ENCODE peak calls at places on chromosomes 7 and 10, in ten cellular contexts. H is aorta, J is Karpas-422, O is fibroblast of lung, Q is ovary, B is OCI-LY7, S is MM.1S, Z is testis, M is SJCRH30, W is astrocyte. F is an unnamed sample.
A peak's percentile ranks its signal among the peaks of the same experiment; 100 is the strongest.

GRCh38 chr7:100895956-100896742 is 461 bp upstream of the ACHE start:
- DNase-seq in H (peak; percentile 81), J (peak; percentile 58), O (no peak), Q (peak; percentile 45), B (no peak), S (no peak), Z (peak; percentile 64), M (peak; percentile 36), W (no peak), F (no peak)

GRCh38 chr10:34088208-34088794 is 726.8 kb downstream of the PARD3 start:
- DNase-seq in H (no peak), J (no peak), O (no peak), Q (no peak), B (no peak), S (no peak), Z (no peak), M (no peak), W (no peak), F (no peak)

GRCh38 chr10:124632064-124632531 is 112.1 kb downstream of the FAM53B start:
- DNase-seq in H (peak; percentile 87), J (peak; percentile 67), O (peak; percentile 63), Q (peak; percentile 68), B (no peak), S (no peak), Z (peak; percentile 82), M (no peak), W (peak; percentile 53), F (no peak)

GRCh38 chr7:99036531-99037175 is 107.3 kb downstream of the SMURF1 start:
- DNase-seq in H (no peak), J (peak; percentile 66), O (peak; percentile 92), Q (no peak), B (peak; percentile 16), S (no peak), Z (peak; percentile 61), M (peak; percentile 33), W (peak; percentile 89), F (no peak)

GRCh38 chr7:954330-955238 is at the start of gene ADAP1:
- DNase-seq in H (peak; percentile 84), J (no peak), O (peak; percentile 55), Q (no peak), B (peak; percentile 52), S (no peak), Z (no peak), M (no peak), W (peak; percentile 30), F (peak; percentile 77)

GRCh38 chr7:94656925-94657731 is 1.2 kb upstream of the SGCE start:
- DNase-seq in H (no peak), J (peak; percentile 83), O (peak; percentile 41), Q (peak; percentile 33), B (peak; percentile 72), S (peak; percentile 37), Z (peak; percentile 22), M (peak; percentile 52), W (peak; percentile 26), F (peak; percentile 56)

GRCh38 chr7:28149291-28150101 is 31.1 kb downstream of the JAZF1 start:
- DNase-seq in H (no peak), J (no peak), O (no peak), Q (no peak), B (no peak), S (no peak), Z (no peak), M (no peak), W (no peak), F (no peak)

GRCh38 chr10:6936931-6937330 is 356.9 kb upstream of the PRKCQ start:
- DNase-seq in H (no peak), J (no peak), O (no peak), Q (no peak), B (no peak), S (no peak), Z (no peak), M (no peak), W (no peak), F (no peak)

GRCh38 chr7:130493275-130493868 is 1.5 kb downstream of the MEST start:
- DNase-seq in H (no peak), J (no peak), O (peak; percentile 40), Q (peak; percentile 23), B (no peak), S (no peak), Z (no peak), M (peak; percentile 60), W (no peak), F (no peak)

GRCh38 chr7:130490888-130491771 is 755 bp upstream of the MEST start:
- DNase-seq in H (peak; percentile 80), J (no peak), O (peak; percentile 50), Q (peak; percentile 67), B (no peak), S (peak; percentile 34), Z (peak; percentile 72), M (peak; percentile 79), W (no peak), F (peak; percentile 36)

GRCh38 chr7:130492519-130493274 is 812 bp downstream of the MEST start:
- DNase-seq in H (peak; percentile 73), J (no peak), O (no peak), Q (no peak), B (no peak), S (no peak), Z (peak; percentile 24), M (peak; percentile 23), W (no peak), F (no peak)

GRCh38 chr7:130491841-130492518 is at the start of gene MEST:
- DNase-seq in H (peak; percentile 76), J (no peak), O (peak; percentile 66), Q (peak; percentile 20), B (no peak), S (no peak), Z (peak; percentile 20), M (peak; percentile 84), W (peak; percentile 40), F (no peak)

DNA sequence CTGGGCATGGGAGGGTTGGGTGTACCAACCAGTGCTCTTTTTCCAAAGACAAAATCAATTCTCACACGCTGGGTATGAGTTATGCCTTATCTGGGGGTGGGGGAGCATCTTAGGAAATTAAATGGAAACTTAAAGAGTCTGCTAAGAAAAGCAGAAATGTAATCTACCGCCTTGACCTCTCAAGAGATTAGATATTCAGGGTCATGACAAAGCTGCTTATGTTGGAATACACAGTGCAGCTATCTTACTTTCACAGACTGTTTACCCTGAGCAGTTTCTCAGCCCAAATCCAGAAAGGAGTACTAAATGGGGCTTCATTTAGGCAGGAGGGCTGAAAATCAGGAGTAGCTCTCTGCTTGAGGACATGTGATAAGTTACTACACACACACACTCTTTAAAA is 2.6 kb downstream of the MEST start:
- DNase-seq in H (no peak), J (no peak), O (peak; percentile 35), Q (no peak), B (no peak), S (no peak), Z (no peak), M (no peak), W (no peak), F (no peak)
- H3K4me3 ChIP-seq in H (no peak overlapping the region), J (no peak overlapping the region), O (peak overlapping the region; percentile 0), Q (no peak overlapping the region), B (no peak overlapping the region), S (no peak overlapping the region), Z (no peak overlapping the region), M (peak overlapping the region; percentile 77), W (peak overlapping the region; percentile 65), F (no peak overlapping the region)

DNA sequence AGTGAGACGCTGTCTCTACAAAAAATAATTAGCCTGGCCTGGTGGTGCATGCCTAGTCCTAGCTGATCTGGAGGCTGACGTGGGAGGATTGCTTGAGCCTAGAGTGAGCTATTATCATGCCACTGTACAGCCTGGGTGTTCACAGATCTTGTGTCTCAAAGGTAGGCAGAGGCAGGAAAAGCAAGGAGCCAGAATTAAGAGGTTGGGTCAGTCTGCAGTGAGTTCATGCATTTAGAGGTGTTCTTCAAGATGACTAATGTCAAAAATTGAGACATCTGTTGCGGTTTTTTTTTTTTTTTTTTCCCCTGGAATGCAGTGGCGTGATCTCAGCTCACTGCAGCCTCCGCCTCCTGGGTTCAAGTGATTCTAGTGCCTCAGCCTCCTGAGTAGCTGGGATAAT is 5.4 kb downstream of the PPIA start:
- DNase-seq in H (no peak), J (no peak), O (peak; percentile 70), Q (no peak), B (no peak), S (no peak), Z (no peak), M (no peak), W (peak; percentile 63), F (no peak)
- H3K36me3 ChIP-seq in H (peaks cover 14% of the 10 kb centered on the region), J (peaks cover 50% of the 10 kb centered on the region), O (peaks cover 16% of the 10 kb centered on the region), Q (no peaks in the 10 kb centered on the region), B (peaks cover 84% of the 10 kb centered on the region), S (peaks cover 31% of the 10 kb centered on the region), Z (no peaks in the 10 kb centered on the region), M (peaks cover 75% of the 10 kb centered on the region), W (peaks cover 47% of the 10 kb centered on the region), F (peaks cover 21% of the 10 kb centered on the region)

GRCh38 chr7:30912986-30913671 is 1.5 kb downstream of the AQP1 start:
- DNase-seq in H (no peak), J (no peak), O (no peak), Q (no peak), B (no peak), S (no peak), Z (no peak), M (peak; percentile 85), W (no peak), F (no peak)

GRCh38 chr7:30914611-30915601 is 3.3 kb downstream of the AQP1 start:
- DNase-seq in H (peak; percentile 94), J (no peak), O (peak; percentile 53), Q (no peak), B (no peak), S (no peak), Z (no peak), M (peak; percentile 53), W (peak; percentile 36), F (no peak)

GRCh38 chr7:30912454-30912985 is 867 bp downstream of the AQP1 start:
- DNase-seq in H (no peak), J (no peak), O (no peak), Q (no peak), B (no peak), S (no peak), Z (no peak), M (no peak), W (no peak), F (no peak)

GRCh38 chr7:30915751-30916150 is 4.1 kb downstream of the AQP1 start:
- DNase-seq in H (peak; percentile 76), J (no peak), O (no peak), Q (no peak), B (no peak), S (no peak), Z (no peak), M (no peak), W (no peak), F (no peak)

DNA sequence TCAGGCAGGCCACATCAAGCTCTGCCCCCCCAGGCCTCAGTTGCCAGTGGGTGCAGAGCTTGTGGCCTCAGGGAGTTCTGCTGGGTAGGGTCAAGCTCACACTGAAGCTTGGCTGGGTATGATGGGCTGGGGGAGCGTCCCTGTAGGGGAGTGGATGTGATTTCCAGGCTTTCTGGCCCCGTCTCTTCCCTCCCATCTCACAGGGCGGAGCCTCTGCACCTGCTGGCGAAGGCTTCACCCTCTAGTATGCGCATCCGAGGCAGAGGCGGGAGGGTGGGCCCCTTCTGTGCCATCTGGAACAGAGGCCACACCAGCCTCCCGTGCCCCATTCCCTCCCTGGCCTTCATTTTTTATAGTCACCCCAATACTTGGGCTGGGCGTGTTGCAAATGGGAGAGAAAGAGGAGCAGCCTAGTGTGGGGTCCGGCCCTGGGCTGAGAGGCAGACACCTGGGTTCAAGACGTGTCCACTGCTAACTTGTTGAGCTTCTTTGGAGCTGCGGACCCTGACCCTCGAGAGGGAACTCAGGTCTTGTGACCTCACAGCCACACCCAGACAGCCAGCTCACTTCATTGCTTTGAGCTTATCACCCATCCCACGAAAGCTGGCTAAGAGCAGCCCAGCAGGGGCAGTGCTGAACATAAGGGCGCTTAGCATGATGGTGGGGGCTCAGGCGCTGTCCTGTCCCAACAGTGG is 2.3 kb downstream of the AQP1 start:
- DNase-seq in H (no peak), J (no peak), O (no peak), Q (no peak), B (no peak), S (no peak), Z (no peak), M (no peak), W (no peak), F (no peak)
- H3K4me3 ChIP-seq in H (peak overlapping the region; percentile 67), J (no peak overlapping the region), O (no peak overlapping the region), Q (no peak overlapping the region), B (no peak overlapping the region), S (no peak overlapping the region), Z (no peak overlapping the region), M (peak overlapping the region; percentile 58), W (no peak overlapping the region), F (no peak overlapping the region)

GRCh38 chr7:135192914-135193536 is 18.3 kb downstream of the WDR91 start:
- DNase-seq in H (no peak), J (no peak), O (no peak), Q (no peak), B (no peak), S (no peak), Z (no peak), M (no peak), W (no peak), F (no peak)
- H3K36me3 ChIP-seq in H (no peaks in the 10 kb centered on the region), J (peaks cover 5% of the 10 kb centered on the region), O (peaks cover 3% of the 10 kb centered on the region), Q (no peaks in the 10 kb centered on the region), B (peaks cover 44% of the 10 kb centered on the region), S (no peaks in the 10 kb centered on the region), Z (no peaks in the 10 kb centered on the region), M (peaks cover 3% of the 10 kb centered on the region), W (peaks cover 10% of the 10 kb centered on the region), F (peaks cover 46% of the 10 kb centered on the region)